ENCODE peak calls at places on chromosomes 16 and 17, in four cellular contexts. T is ovary, L is A549, R is uterus. S is an unnamed sample.

GRCh38 chr16:80585764-80586163 is 45.0 kb downstream of the DYNLRB2 start:
- DNase-seq in T (no peak), L (no peak), R (no peak), S (no peak)

GRCh38 chr17:62965149-62965648 is 836 bp upstream of the TANC2 start:
- DNase-seq in T (no peak), L (no peak), R (no peak), S (no peak)

GRCh38 chr17:10875411-10875810 is 37.5 kb upstream of the PIRT start:
- DNase-seq in T (peak), L (no peak), R (no peak), S (no peak)

GRCh38 chr17:73814070-73814469 is 169.8 kb upstream of the SDK2 start:
- DNase-seq in T (no peak), L (no peak), R (no peak), S (no peak)

GRCh38 chr16:51982715-51983680 is 563.9 kb downstream of the TOX3 start:
- DNase-seq in T (no peak), L (peak), R (peak), S (peak)

GRCh38 chr16:49638696-49639629 is 216.9 kb downstream of the ZNF423 start:
- DNase-seq in T (peak), L (no peak), R (no peak), S (no peak)

GRCh38 chr16:52597772-52598483 is 51.0 kb upstream of the TOX3 start:
- DNase-seq in T (no peak), L (no peak), R (no peak), S (no peak)

GRCh38 chr16:1300664-1301476 is 8.6 kb upstream of the UBE2I start:
- DNase-seq in T (peak), L (peak), R (no peak), S (peak)

GRCh38 chr17:77328823-77329740 is 188.3 kb downstream of the SEC14L1 start:
- DNase-seq in T (no peak), L (no peak), R (no peak), S (no peak)

GRCh38 chr17:18986541-18987229 is 17.9 kb downstream of the FAM83G start:
- DNase-seq in T (no peak), L (no peak), R (no peak), S (no peak)

GRCh38 chr16:49652441-49653175 is 203.3 kb downstream of the ZNF423 start:
- DNase-seq in T (peak), L (no peak), R (peak), S (no peak)

GRCh38 chr16:57800213-57801097 is 1.8 kb downstream of the KIFC3 start:
- DNase-seq in T (no peak), L (no peak), R (no peak), S (no peak)

GRCh38 chr17:72466199-72466598 is 345.4 kb downstream of the SOX9 start:
- DNase-seq in T (no peak), L (peak), R (no peak), S (peak)

GRCh38 chr16:81581107-81581506 is 136.5 kb downstream of the CMIP start:
- DNase-seq in T (no peak), L (no peak), R (no peak), S (no peak)

GRCh38 chr17:1830288-1830687 is 483 bp downstream of the RPA1 start:
- DNase-seq in T (no peak), L (peak), R (no peak), S (peak)

GRCh38 chr16:60945225-60945624 is 1091.0 kb downstream of the CDH8 start:
- DNase-seq in T (no peak), L (no peak), R (no peak), S (no peak)

GRCh38 chr17:44607836-44608690 is 48.2 kb upstream of the MEIOC start:
- DNase-seq in T (no peak), L (no peak), R (no peak), S (no peak)

GRCh38 chr16:212999-213398 is 16.2 kb downstream of the LUC7L start:
- DNase-seq in T (no peak), L (no peak), R (no peak), S (no peak)

GRCh38 chr17:5553479-5553878 is 30.8 kb downstream of the NLRP1 start:
- DNase-seq in T (no peak), L (no peak), R (no peak), S (no peak)

GRCh38 chr16:29915590-29916247 is 10.3 kb downstream of the KCTD13 start:
- DNase-seq in T (no peak), L (peak), R (no peak), S (no peak)

GRCh38 chr16:86816930-86817625 is 238.7 kb downstream of the FOXL1 start:
- DNase-seq in T (no peak), L (no peak), R (no peak), S (no peak)

GRCh38 chr17:66755944-66756290 is 79.0 kb upstream of the CACNG5 start:
- DNase-seq in T (no peak), L (no peak), R (no peak), S (no peak)

GRCh38 chr17:80498242-80498919 is 22.0 kb upstream of the NPTX1 start:
- DNase-seq in T (peak), L (no peak), R (peak), S (no peak)

GRCh38 chr16:27434141-27435051 is 32.4 kb downstream of the IL21R start:
- DNase-seq in T (peak), L (no peak), R (peak), S (no peak)

GRCh38 chr17:77036841-77037381 is 103.9 kb upstream of the SEC14L1 start:
- DNase-seq in T (no peak), L (no peak), R (no peak), S (no peak)

DNA sequence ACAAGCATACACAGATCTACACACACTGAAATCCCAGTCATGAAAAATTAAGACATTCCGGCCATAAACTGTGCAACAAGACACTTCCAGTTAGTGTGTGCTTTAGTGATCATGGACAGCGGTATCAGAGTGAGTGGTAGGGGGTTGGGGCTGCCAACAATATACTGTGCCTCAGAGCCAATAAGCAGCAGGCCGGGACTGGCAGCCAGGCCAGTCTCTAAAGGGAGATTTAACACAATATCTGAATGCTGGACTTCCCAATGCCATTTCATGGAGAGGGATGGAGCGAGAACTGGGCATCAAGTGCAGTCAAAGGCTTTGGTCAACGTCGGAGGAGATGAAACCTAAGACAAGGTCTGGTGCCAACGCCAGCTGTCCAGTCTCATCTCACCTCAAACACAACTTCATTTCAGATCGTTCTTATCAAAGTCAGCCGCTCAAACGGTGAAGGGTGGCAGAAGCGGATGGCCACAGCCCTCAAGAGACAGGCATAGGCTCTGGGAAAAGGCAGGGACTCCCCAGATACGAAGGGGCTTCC is 983 bp downstream of the USP32 start:
- DNase-seq in T (peak), L (peak), R (peak), S (no peak)
- TF ChIP-seq POLR2A in T (no peak), L (no peak), R (no peak), S (peak)

GRCh38 chr17:68379692-68380677 is 77.3 kb downstream of the WIPI1 start:
- DNase-seq in T (no peak), L (no peak), R (no peak), S (no peak)

GRCh38 chr17:68375566-68375965 is 81.7 kb downstream of the WIPI1 start:
- DNase-seq in T (no peak), L (no peak), R (no peak), S (no peak)

GRCh38 chr17:68378202-68379149 is 78.8 kb downstream of the WIPI1 start:
- DNase-seq in T (peak), L (peak), R (peak), S (peak)

GRCh38 chr17:68379150-68379510 is 78.2 kb downstream of the WIPI1 start:
- DNase-seq in T (no peak), L (no peak), R (no peak), S (no peak)

DNA sequence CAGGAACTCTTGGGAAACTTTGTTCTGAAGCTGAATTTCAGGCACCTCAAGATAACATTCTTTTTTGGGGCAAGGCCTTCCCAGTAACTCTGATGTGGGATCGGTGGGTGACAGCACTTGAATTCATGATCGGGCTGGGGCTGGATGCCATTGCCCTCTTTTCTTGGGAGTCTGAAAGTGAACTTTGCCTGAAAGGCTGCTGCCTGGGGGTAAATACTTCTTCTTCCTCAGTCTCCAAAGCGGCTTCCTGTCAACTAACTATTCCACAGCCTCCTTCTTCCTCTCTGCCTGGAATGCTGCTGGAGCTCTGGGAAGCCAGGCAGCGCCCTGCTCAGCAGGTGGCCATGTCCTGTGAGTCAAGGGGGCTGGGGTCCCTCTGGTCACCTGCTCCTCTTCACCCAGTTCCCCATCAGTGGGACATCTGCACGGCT is 79.5 kb downstream of the WIPI1 start:
- DNase-seq in T (no peak), L (no peak), R (no peak), S (no peak)
- TF ChIP-seq POLR2A in T (peak), L (no peak), R (no peak), S (no peak)

DNA sequence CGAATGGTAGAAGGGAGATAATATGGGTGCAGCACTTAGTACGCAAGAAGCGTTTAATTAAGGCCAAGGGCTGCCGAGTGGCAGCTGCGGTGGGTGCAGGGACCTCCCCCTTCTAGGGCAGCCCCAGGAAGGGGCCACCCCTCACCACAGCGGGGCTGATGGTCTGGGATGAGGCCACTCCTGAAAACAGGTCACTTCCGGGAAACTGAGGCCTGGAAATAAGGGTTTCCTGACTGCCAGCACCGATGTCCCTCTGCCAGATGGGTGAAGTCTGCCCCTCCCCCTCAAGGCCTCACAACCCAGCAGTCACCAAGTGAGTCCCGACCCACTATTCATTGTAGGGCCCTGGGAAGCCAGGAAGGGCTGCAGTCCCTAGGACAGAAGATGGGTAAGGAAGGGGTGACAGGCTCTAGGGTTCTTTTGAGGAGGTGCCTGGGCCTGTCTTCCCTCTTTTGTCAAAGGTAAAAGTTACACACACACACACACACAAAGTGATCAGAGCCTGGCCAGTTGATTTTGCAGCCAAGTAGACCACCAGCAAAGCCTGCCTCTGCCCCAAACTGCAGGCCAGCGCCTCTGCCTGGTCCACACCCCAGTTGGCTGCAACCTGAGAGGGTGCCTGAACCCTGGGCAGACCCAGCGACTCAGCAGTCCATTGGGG is 12.5 kb downstream of the SREBF1 start:
- DNase-seq in T (no peak), L (no peak), R (peak), S (no peak)
- TF ChIP-seq POLR2A in T (no peak), L (no peak), R (no peak), S (no peak)

GRCh38 chr17:7262192-7263070 is at the start of gene CLDN7:
- DNase-seq in T (no peak), L (no peak), R (no peak), S (no peak)
- TF ChIP-seq POLR2A in T (no peak), L (no peak), R (peak), S (no peak)

DNA sequence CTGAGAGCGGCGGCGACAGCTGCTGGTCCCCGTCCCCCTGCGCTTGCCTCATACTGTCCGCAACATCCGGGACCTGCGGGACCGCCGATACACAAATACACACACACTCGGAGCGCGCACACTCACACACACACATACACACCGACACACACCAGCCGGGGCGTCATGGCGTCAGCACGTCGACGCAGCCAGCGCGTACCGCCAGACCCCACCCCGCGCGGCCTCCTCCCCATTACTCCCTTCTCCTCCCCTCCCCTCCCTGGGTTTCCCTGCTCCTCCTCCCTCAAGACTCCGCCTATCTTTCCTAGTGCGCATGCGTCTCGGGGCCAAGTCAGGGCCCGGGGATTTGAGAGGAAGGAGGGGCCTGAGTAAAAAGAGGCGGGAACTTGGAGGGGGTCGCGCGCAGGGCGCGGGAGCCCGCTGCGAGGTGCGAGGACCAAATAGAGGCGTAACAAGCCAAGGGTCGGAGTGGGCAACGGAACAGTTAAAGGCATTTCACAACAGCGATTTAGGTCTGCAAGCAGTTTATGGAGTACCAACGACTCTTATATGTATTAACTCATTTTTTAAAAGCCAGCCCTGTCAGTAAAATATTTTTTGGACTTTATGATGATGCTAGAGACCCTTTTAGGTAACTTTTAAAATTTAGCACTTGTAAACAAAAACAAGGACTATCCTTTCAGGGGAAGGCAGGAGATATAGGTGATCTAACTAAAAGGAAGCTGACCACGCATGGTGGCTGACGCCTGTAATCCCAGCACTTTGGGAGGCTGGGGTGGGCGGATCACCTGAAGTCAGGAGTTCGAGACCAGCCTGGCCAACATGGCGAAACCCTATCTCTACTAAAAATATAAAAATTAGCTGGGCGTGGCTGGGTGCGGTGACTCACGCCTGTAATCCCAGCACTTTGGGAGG is at the start of gene SPOP:
- DNase-seq in T (peak), L (peak), R (peak), S (peak)
- TF ChIP-seq POLR2A in T (peak), L (peak), R (peak), S (peak)

GRCh38 chr16:3727806-3728381 is 10.6 kb upstream of the TRAP1 start:
- DNase-seq in T (no peak), L (no peak), R (no peak), S (no peak)

GRCh38 chr16:3728424-3729160 is 11.3 kb upstream of the TRAP1 start:
- DNase-seq in T (no peak), L (no peak), R (no peak), S (no peak)

GRCh38 chr16:3729161-3730112 is 12.1 kb upstream of the TRAP1 start:
- DNase-seq in T (no peak), L (no peak), R (no peak), S (no peak)

GRCh38 chr16:3725291-3725690 is 8.0 kb upstream of the TRAP1 start:
- DNase-seq in T (no peak), L (no peak), R (no peak), S (no peak)

GRCh38 chr16:3726021-3726687 is 8.8 kb upstream of the TRAP1 start:
- DNase-seq in T (no peak), L (no peak), R (no peak), S (no peak)
- TF ChIP-seq POLR2A in T (no peak), L (no peak), R (no peak), S (no peak)

GRCh38 chr17:38351412-38352222 is at the start of gene SOCS7:
- DNase-seq in T (peak), L (peak), R (peak), S (peak)
- TF ChIP-seq POLR2A in T (peak), L (peak), R (peak), S (peak)

DNA sequence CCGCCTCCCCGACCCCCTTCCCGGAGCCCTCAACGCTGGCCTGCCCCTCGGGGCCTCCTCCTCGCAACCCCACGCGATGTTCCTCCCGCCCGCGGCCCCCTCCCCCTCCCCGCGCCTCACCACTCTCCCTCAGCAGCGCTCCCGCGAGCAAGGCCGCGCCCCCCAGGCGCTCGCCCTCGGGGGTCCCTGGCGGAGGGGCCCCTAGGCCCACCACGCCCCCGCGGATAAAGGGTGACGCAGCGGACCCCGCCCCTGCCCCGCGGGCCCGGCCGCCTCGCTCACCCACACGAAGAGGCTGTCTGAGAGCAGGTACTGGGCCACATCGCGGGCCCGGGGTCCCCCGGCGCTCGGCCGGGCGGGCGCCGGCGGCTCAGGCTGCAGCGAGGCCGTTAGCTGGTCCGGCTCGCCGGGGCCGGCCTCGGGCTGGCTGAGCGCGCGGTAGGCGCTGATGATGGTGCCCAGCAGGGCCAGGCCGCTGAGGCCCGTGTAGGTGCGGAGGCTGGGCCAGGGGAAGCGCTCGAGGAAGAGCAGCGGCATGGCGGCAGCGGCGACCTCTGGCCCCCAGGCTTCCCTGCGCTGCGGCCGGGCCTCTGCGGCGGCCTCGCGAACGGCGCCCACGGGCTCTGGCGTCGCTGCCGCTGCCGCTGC is 430 bp downstream of the AMFR start:
- DNase-seq in T (peak), L (peak), R (peak), S (peak)
- TF ChIP-seq POLR2A in T (peak), L (no peak), R (no peak), S (no peak)

DNA sequence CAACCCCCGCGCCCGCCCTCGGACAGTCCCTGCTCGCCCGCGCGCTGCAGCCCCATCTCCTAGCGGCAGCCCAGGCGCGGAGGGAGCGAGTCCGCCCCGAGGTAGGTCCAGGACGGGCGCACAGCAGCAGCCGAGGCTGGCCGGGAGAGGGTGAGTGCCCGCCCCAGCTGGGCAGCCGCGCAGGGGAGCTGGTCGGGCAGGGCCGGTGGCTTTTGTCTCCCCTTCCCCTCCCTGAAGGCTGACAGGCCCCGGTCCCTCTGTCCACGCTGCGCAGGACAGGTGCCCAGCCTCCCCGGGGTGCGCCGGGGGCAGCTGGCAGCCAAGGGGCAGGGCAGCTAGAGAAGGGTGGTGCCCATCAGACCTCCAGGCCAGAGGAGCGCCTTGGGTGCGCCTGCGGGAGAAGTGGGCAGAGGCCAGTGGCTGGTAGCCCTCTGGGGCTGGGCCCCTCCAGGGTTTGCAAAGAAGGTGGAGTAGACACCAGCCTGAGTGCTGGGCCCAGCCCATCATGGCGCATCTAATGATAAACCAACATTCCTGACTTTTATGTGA is 278 bp downstream of the ITGB4 start:
- DNase-seq in T (no peak), L (peak), R (no peak), S (no peak)
- TF ChIP-seq POLR2A in T (no peak), L (no peak), R (no peak), S (no peak)

GRCh38 chr17:42519546-42520444 is 16.2 kb upstream of the NAGLU start:
- DNase-seq in T (peak), L (peak), R (peak), S (peak)
- TF ChIP-seq POLR2A in T (no peak), L (peak), R (peak), S (no peak)

S was measured in H54.